ENCODE peak calls at places on chromosome 15, in six cellular contexts. J is PC-9, H is psoas muscle, I is upper lobe of right lung, V is sigmoid colon, Z is left ventricle myocardium inferior. T is an unnamed sample. For H3K27me3 and H3K4me1, the result is how much of the 10 kb centered on the place peaks cover.

GRCh38 chr15:27872355-27872754 is 226.8 kb downstream of the OCA2 start:
- DNase-seq in J (no peak), H (no peak), I (no peak), V (no peak), Z (no peak), T (no peak)

GRCh38 chr15:95252404-95252803 is 1021.0 kb downstream of the MCTP2 start:
- DNase-seq in J (no peak), H (no peak), I (no peak), V (no peak), Z (no peak), T (no peak)

GRCh38 chr15:69265347-69265955 is 33.3 kb upstream of the PAQR5 start:
- DNase-seq in J (no peak), H (no peak), I (no peak), V (no peak), Z (no peak), T (no peak)

GRCh38 chr15:41790756-41791546 is 16.7 kb downstream of the MAPKBP1 start:
- DNase-seq in J (peak), H (no peak), I (no peak), V (no peak), Z (no peak), T (peak)

GRCh38 chr15:56879502-56879901 is 38.9 kb upstream of the TCF12 start:
- DNase-seq in J (no peak), H (no peak), I (no peak), V (no peak), Z (no peak), T (no peak)

GRCh38 chr15:87492321-87492720 is 764.2 kb downstream of the NTRK3 start:
- DNase-seq in J (no peak), H (no peak), I (no peak), V (no peak), Z (no peak), T (no peak)

GRCh38 chr15:26294062-26294689 is 431.0 kb upstream of the ATP10A start:
- DNase-seq in J (no peak), H (no peak), I (no peak), V (no peak), Z (peak), T (peak)

GRCh38 chr15:52368402-52368801 is 72.8 kb upstream of the MYO5C start:
- DNase-seq in J (peak), H (no peak), I (no peak), V (no peak), Z (no peak), T (no peak)

GRCh38 chr15:100715571-100716455 is 113.4 kb downstream of the ASB7 start:
- DNase-seq in J (no peak), H (peak), I (peak), V (peak), Z (no peak), T (no peak)

GRCh38 chr15:90638963-90639362 is 78.2 kb upstream of the BLM start:
- DNase-seq in J (no peak), H (no peak), I (no peak), V (no peak), Z (no peak), T (no peak)

GRCh38 chr15:101070502-101071273 is 151.5 kb downstream of the LRRK1 start:
- DNase-seq in J (peak), H (no peak), I (no peak), V (no peak), Z (no peak), T (no peak)

GRCh38 chr15:88932271-88932874 is 19.2 kb upstream of the MFGE8 start:
- DNase-seq in J (no peak), H (peak), I (no peak), V (no peak), Z (peak), T (peak)

GRCh38 chr15:55241895-55242294 is 45.2 kb upstream of the RSL24D1 start:
- DNase-seq in J (no peak), H (no peak), I (no peak), V (no peak), Z (no peak), T (no peak)

GRCh38 chr15:81000144-81000625 is 538 bp upstream of the TLNRD1 start:
- DNase-seq in J (no peak), H (no peak), I (no peak), V (no peak), Z (no peak), T (no peak)

GRCh38 chr15:51622269-51623180 is at the start of gene DMXL2:
- DNase-seq in J (peak), H (peak), I (peak), V (peak), Z (peak), T (peak)

GRCh38 chr15:64635486-64635815 is 139.9 kb downstream of the RBPMS2 start:
- DNase-seq in J (no peak), H (no peak), I (no peak), V (peak), Z (no peak), T (no peak)

GRCh38 chr15:58274885-58275284 is 136.7 kb downstream of the AQP9 start:
- DNase-seq in J (no peak), H (no peak), I (no peak), V (no peak), Z (no peak), T (no peak)

GRCh38 chr15:86630946-86631345 is 551.3 kb downstream of the AGBL1 start:
- DNase-seq in J (no peak), H (no peak), I (no peak), V (no peak), Z (no peak), T (no peak)

GRCh38 chr15:90376789-90377188 is 11.3 kb upstream of the IQGAP1 start:
- DNase-seq in J (no peak), H (no peak), I (no peak), V (no peak), Z (no peak), T (peak)

GRCh38 chr15:59688383-59688887 is 685 bp downstream of the BNIP2 start:
- DNase-seq in J (no peak), H (no peak), I (no peak), V (peak), Z (no peak), T (no peak)

GRCh38 chr15:39854161-39854560 is 65.9 kb downstream of the GPR176 start:
- DNase-seq in J (no peak), H (no peak), I (no peak), V (no peak), Z (no peak), T (no peak)

GRCh38 chr15:63942486-63943365 is 103.6 kb downstream of the DAPK2 start:
- DNase-seq in J (no peak), H (no peak), I (no peak), V (no peak), Z (no peak), T (no peak)

GRCh38 chr15:81108427-81108826 is 25.6 kb upstream of the CFAP161 start:
- DNase-seq in J (no peak), H (no peak), I (no peak), V (no peak), Z (no peak), T (no peak)

GRCh38 chr15:89964555-89964954 is 36.6 kb upstream of the ZNF710 start:
- DNase-seq in J (no peak), H (no peak), I (peak), V (no peak), Z (no peak), T (no peak)

GRCh38 chr15:91885714-91886265 is 32.3 kb downstream of the SLCO3A1 start:
- DNase-seq in J (no peak), H (no peak), I (no peak), V (no peak), Z (no peak), T (no peak)

GRCh38 chr15:59436774-59437472 is 1.1 kb upstream of the FAM81A start:
- DNase-seq in J (no peak), H (no peak), I (no peak), V (peak), Z (no peak), T (no peak)

GRCh38 chr15:101258238-101259144 is 6.6 kb upstream of the CHSY1 start:
- DNase-seq in J (peak), H (peak), I (no peak), V (peak), Z (no peak), T (peak)

GRCh38 chr15:60859996-60860494 is 369.1 kb downstream of the RORA start:
- DNase-seq in J (no peak), H (no peak), I (no peak), V (no peak), Z (no peak), T (no peak)

GRCh38 chr15:25410649-25411048 is 28.2 kb downstream of the UBE3A start:
- DNase-seq in J (no peak), H (no peak), I (no peak), V (no peak), Z (no peak), T (no peak)

GRCh38 chr15:70856884-70857546 is 3.1 kb upstream of the LARP6 start:
- DNase-seq in J (peak), H (peak), I (no peak), V (peak), Z (peak), T (peak)

GRCh38 chr15:49621327-49622210 is 721 bp downstream of the DTWD1 start:
- DNase-seq in J (no peak), H (no peak), I (no peak), V (no peak), Z (no peak), T (no peak)

GRCh38 chr15:93035953-93036810 is 52.8 kb downstream of the RGMA start:
- DNase-seq in J (no peak), H (peak), I (peak), V (peak), Z (no peak), T (peak)

GRCh38 chr15:100869151-100869999 is 10.3 kb upstream of the ALDH1A3 start:
- DNase-seq in J (no peak), H (no peak), I (no peak), V (no peak), Z (no peak), T (no peak)

GRCh38 chr15:59185725-59186124 is 20.9 kb upstream of the LDHAL6B start:
- DNase-seq in J (no peak), H (no peak), I (no peak), V (no peak), Z (no peak), T (no peak)

GRCh38 chr15:39243396-39243795 is 337.5 kb upstream of the THBS1 start:
- DNase-seq in J (no peak), H (no peak), I (no peak), V (no peak), Z (no peak), T (no peak)

GRCh38 chr15:36499751-36500389 is 79.6 kb upstream of the CDIN1 start:
- DNase-seq in J (no peak), H (no peak), I (no peak), V (no peak), Z (no peak), T (no peak)

GRCh38 chr15:36896949-36897348 is 203.4 kb downstream of the MEIS2 start:
- DNase-seq in J (no peak), H (no peak), I (no peak), V (no peak), Z (no peak), T (no peak)

GRCh38 chr15:63288342-63288741 is 10.9 kb downstream of the APH1B start:
- DNase-seq in J (no peak), H (no peak), I (no peak), V (no peak), Z (no peak), T (no peak)

GRCh38 chr15:73352082-73352481 is 16.7 kb downstream of the HCN4 start:
- DNase-seq in J (no peak), H (no peak), I (no peak), V (no peak), Z (peak), T (peak)

GRCh38 chr15:78280289-78281072 is 16.1 kb downstream of the DNAJA4 start:
- DNase-seq in J (no peak), H (no peak), I (no peak), V (no peak), Z (no peak), T (no peak)

GRCh38 chr15:78282324-78282723 is 17.1 kb downstream of the SKIC8 start:
- DNase-seq in J (no peak), H (no peak), I (no peak), V (no peak), Z (no peak), T (no peak)

GRCh38 chr15:78290222-78290621 is 9.2 kb downstream of the SKIC8 start:
- DNase-seq in J (no peak), H (no peak), I (no peak), V (no peak), Z (no peak), T (no peak)

DNA sequence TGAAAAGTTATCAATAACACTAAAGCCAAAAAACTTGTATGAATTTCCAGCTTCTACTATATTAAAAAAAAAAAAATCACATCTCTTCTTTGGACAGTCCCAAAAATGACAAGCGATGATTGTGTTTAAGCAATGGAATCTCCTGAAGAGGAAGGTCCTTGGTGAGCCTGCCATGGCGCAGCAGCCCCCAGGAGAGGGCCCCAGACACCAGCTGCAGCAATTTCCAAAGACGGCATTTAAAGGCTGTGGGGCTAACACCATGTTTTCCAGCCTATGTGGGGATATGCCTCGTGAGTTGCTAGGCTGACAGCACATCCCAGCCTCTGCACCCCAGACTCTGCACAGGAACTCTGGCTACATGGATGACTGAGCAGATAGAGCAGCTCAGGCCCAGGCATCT is 14.7 kb downstream of the SKIC8 start:
- DNase-seq in J (no peak), H (no peak), I (no peak), V (no peak), Z (no peak), T (no peak)
- H3K27me3 ChIP-seq in J (under half), H (under half), I (under half), V (under half), Z (under half), T (under half)

GRCh38 chr15:67836477-67836876 is 3.4 kb downstream of the RNU6-1 start:
- DNase-seq in J (no peak), H (peak), I (no peak), V (peak), Z (peak), T (peak)

GRCh38 chr15:67836134-67836455 is 3.8 kb downstream of the RNU6-1 start:
- DNase-seq in J (no peak), H (no peak), I (no peak), V (peak), Z (no peak), T (no peak)

GRCh38 chr15:67834593-67835348 is 5.1 kb downstream of the RNU6-1 start:
- DNase-seq in J (no peak), H (no peak), I (no peak), V (peak), Z (no peak), T (no peak)

GRCh38 chr15:67834249-67834592 is 5.6 kb downstream of the RNU6-1 start:
- DNase-seq in J (no peak), H (no peak), I (no peak), V (peak), Z (no peak), T (no peak)

DNA sequence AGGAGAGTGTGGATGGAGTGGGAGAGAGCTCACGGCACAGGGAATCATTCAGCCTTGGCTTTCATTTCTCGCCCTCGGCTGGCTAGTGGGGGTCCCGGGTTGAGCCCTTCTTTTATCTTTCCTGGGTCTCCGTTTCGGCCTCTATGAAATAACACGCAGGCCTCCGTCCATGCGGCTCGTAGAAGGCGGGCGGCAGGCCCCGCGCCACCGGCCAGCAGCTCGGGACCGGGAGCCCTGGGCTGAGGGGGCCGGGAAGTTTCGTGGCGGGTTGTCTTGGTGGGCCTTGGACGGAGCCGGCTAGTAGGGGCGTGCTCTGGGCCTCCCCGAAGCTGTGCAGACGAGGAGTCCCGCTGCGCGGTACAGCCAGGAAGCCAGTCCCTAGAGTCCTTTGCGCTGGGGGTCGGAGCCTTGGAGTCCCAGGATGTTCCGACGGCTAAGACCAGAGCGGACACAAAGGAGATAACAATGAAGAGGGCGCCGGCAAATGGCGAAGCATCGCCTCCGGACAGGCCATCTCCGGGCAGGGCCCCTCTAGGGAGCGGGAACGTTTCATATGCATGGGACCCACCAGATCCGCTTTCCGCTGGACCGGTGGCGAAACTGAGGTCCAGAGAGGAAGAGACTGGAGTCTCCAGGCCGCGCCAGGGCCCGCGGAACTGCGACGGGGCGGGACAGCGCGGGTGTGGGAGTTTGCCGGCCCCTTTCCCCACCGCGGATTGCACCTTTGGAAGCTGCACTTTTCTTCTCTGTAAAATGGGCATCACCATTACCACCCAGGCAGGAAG is 4.3 kb downstream of the RNU6-1 start:
- DNase-seq in J (no peak), H (no peak), I (no peak), V (peak), Z (no peak), T (no peak)
- H3K4me1 ChIP-seq in J (under half), H (under half), I (under half), V (half or more), Z (half or more), T (under half)

GRCh38 chr15:99503411-99503810 is 62.4 kb upstream of the MEF2A start:
- DNase-seq in J (no peak), H (no peak), I (no peak), V (no peak), Z (no peak), T (no peak)

GRCh38 chr15:99507016-99507731 is 58.6 kb upstream of the MEF2A start:
- DNase-seq in J (no peak), H (no peak), I (no peak), V (no peak), Z (peak), T (peak)

GRCh38 chr15:99506399-99506798 is 59.4 kb upstream of the MEF2A start:
- DNase-seq in J (no peak), H (no peak), I (no peak), V (no peak), Z (no peak), T (no peak)

GRCh38 chr15:99504071-99504822 is 61.5 kb upstream of the MEF2A start:
- DNase-seq in J (no peak), H (no peak), I (no peak), V (no peak), Z (no peak), T (no peak)

DNA sequence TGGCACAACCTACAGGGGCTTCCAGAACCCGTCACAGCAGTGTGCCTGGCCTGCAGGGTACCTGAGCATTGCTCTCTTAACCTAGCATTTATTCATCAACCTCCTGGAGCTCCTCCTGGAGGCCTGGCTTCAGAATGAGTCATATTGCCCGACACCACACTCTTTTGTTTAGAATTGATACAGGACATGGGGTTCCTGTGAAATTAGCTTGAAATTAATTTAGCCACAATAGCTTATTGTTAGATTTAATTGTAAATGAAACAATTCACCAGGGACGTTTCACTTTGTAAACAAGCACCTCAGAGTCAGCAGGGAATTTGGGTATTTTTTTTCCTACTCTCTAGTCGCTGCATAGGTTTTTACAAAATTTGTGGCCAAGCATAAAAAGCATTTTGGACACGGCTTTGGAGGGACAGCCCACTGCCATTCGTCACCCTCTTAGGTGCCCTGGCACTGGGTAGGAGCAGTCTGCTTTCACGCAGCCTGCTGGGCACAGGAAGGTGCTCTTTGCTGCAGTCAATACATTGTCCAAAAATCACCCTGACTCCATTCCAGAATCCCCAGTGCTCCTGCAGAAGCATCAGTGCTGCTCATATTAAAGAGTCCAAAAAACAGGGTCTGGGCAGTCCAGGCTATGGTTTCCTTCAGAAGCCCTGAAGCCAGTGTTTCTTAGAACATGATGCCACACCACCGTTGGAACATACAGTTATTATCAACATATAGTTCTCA is 60.8 kb upstream of the MEF2A start:
- DNase-seq in J (peak), H (no peak), I (no peak), V (no peak), Z (no peak), T (no peak)
- TF ChIP-seq CTCF in J (no peak), H (no peak), I (no peak), V (no peak), Z (no peak), T (peak)

GRCh38 chr15:66169625-66170024 is 83.9 kb downstream of the MEGF11 start:
- DNase-seq in J (no peak), H (no peak), I (no peak), V (no peak), Z (no peak), T (no peak)
- H3K27me3 ChIP-seq in J (under half), H (under half), I (under half), V (under half), Z (under half), T (under half)

GRCh38 chr15:85555875-85556617 is 175.6 kb downstream of the AKAP13 start:
- DNase-seq in J (no peak), H (no peak), I (no peak), V (no peak), Z (no peak), T (no peak)
- H3K4me1 ChIP-seq in J (under half), H (under half), I (under half), V (under half), Z (half or more), T (under half)